ENCODE peak calls at places on chromosome 14, in five cellular contexts. One of them, this sample, is unnamed.

GRCh38 chr14:74949211-74949610 is 6.2 kb downstream of the PGF start:
- DNase-seq in OCI-LY7: no peak
- DNase-seq in activated gamma-delta T cell treated with Interleukin-2 at 50 U/mL for 16 hours: no peak
- DNase-seq in T-helper 2 cell: no peak
- DNase-seq in Kasumi-1: no peak
- DNase-seq in this sample: no peak

GRCh38 chr14:50823051-50823762 is 7.8 kb downstream of the NIN start:
- DNase-seq in OCI-LY7: peak; percentile 71
- DNase-seq in Kasumi-1: no peak
- DNase-seq in T-helper 2 cell: no peak
- DNase-seq in activated gamma-delta T cell treated with Interleukin-2 at 50 U/mL for 16 hours: no peak
- DNase-seq in this sample: no peak

GRCh38 chr14:99200654-99201005 is 71.4 kb downstream of the BCL11B start:
- DNase-seq in Kasumi-1: no peak
- DNase-seq in OCI-LY7: no peak
- DNase-seq in activated gamma-delta T cell treated with Interleukin-2 at 50 U/mL for 16 hours: no peak
- DNase-seq in T-helper 2 cell: no peak
- DNase-seq in this sample: no peak

GRCh38 chr14:68894123-68894522 is 85.0 kb downstream of the ACTN1 start:
- DNase-seq in T-helper 2 cell: no peak
- DNase-seq in Kasumi-1: no peak
- DNase-seq in OCI-LY7: no peak
- DNase-seq in activated gamma-delta T cell treated with Interleukin-2 at 50 U/mL for 16 hours: no peak
- DNase-seq in this sample: no peak

GRCh38 chr14:92556863-92557543 is 43.4 kb downstream of the RIN3 start:
- DNase-seq in Kasumi-1: no peak
- DNase-seq in T-helper 2 cell: no peak
- DNase-seq in activated gamma-delta T cell treated with Interleukin-2 at 50 U/mL for 16 hours: no peak
- DNase-seq in OCI-LY7: no peak
- DNase-seq in this sample: no peak

GRCh38 chr14:66094001-66094727 is 392.0 kb upstream of the CCDC196 start:
- DNase-seq in OCI-LY7: no peak
- DNase-seq in activated gamma-delta T cell treated with Interleukin-2 at 50 U/mL for 16 hours: no peak
- DNase-seq in Kasumi-1: no peak
- DNase-seq in T-helper 2 cell: no peak
- DNase-seq in this sample: no peak

GRCh38 chr14:34650786-34651584 is 21.0 kb upstream of the SNX6 start:
- DNase-seq in OCI-LY7: no peak
- DNase-seq in Kasumi-1: no peak
- DNase-seq in activated gamma-delta T cell treated with Interleukin-2 at 50 U/mL for 16 hours: no peak
- DNase-seq in T-helper 2 cell: no peak
- DNase-seq in this sample: no peak

GRCh38 chr14:73472182-73473114 is 14.1 kb upstream of the NUMB start:
- DNase-seq in Kasumi-1: peak; percentile 81
- DNase-seq in OCI-LY7: peak; percentile 79
- DNase-seq in activated gamma-delta T cell treated with Interleukin-2 at 50 U/mL for 16 hours: no peak
- DNase-seq in T-helper 2 cell: no peak
- DNase-seq in this sample: no peak

GRCh38 chr14:37443461-37443860 is 151.6 kb downstream of the FOXA1 start:
- DNase-seq in activated gamma-delta T cell treated with Interleukin-2 at 50 U/mL for 16 hours: no peak
- DNase-seq in OCI-LY7: no peak
- DNase-seq in T-helper 2 cell: no peak
- DNase-seq in Kasumi-1: no peak
- DNase-seq in this sample: no peak

GRCh38 chr14:75170797-75171196 is 5.6 kb downstream of the TMED10 start:
- DNase-seq in OCI-LY7: no peak
- DNase-seq in Kasumi-1: no peak
- DNase-seq in activated gamma-delta T cell treated with Interleukin-2 at 50 U/mL for 16 hours: no peak
- DNase-seq in T-helper 2 cell: no peak
- DNase-seq in this sample: no peak

GRCh38 chr14:75519826-75520692 is 2.2 kb upstream of the BATF start:
- DNase-seq in activated gamma-delta T cell treated with Interleukin-2 at 50 U/mL for 16 hours: no peak
- DNase-seq in T-helper 2 cell: no peak
- DNase-seq in OCI-LY7: no peak
- DNase-seq in Kasumi-1: no peak
- DNase-seq in this sample: no peak

GRCh38 chr14:45519770-45520169 is 266.8 kb upstream of the MIS18BP1 start:
- DNase-seq in activated gamma-delta T cell treated with Interleukin-2 at 50 U/mL for 16 hours: no peak
- DNase-seq in T-helper 2 cell: no peak
- DNase-seq in Kasumi-1: no peak
- DNase-seq in OCI-LY7: no peak
- DNase-seq in this sample: no peak

GRCh38 chr14:22838631-22839041 is 2.3 kb downstream of the MMP14 start:
- DNase-seq in T-helper 2 cell: no peak
- DNase-seq in OCI-LY7: no peak
- DNase-seq in Kasumi-1: peak; percentile 69
- DNase-seq in activated gamma-delta T cell treated with Interleukin-2 at 50 U/mL for 16 hours: no peak
- DNase-seq in this sample: no peak

GRCh38 chr14:67405771-67406170 is 6.2 kb downstream of the PLEK2 start:
- DNase-seq in activated gamma-delta T cell treated with Interleukin-2 at 50 U/mL for 16 hours: no peak
- DNase-seq in OCI-LY7: no peak
- DNase-seq in T-helper 2 cell: no peak
- DNase-seq in Kasumi-1: no peak
- DNase-seq in this sample: no peak

GRCh38 chr14:90412058-90412457 is 15.2 kb downstream of the CALM1 start:
- DNase-seq in Kasumi-1: no peak
- DNase-seq in T-helper 2 cell: no peak
- DNase-seq in OCI-LY7: no peak
- DNase-seq in activated gamma-delta T cell treated with Interleukin-2 at 50 U/mL for 16 hours: no peak
- DNase-seq in this sample: no peak

GRCh38 chr14:55354500-55354899 is 57.1 kb downstream of the ATG14 start:
- DNase-seq in activated gamma-delta T cell treated with Interleukin-2 at 50 U/mL for 16 hours: peak; percentile 66
- DNase-seq in Kasumi-1: peak; percentile 51
- DNase-seq in T-helper 2 cell: no peak
- DNase-seq in OCI-LY7: peak; percentile 68
- DNase-seq in this sample: no peak

GRCh38 chr14:75886661-75887348 is 95.0 kb downstream of the TGFB3 start:
- DNase-seq in activated gamma-delta T cell treated with Interleukin-2 at 50 U/mL for 16 hours: no peak
- DNase-seq in OCI-LY7: no peak
- DNase-seq in Kasumi-1: no peak
- DNase-seq in T-helper 2 cell: no peak
- DNase-seq in this sample: no peak

GRCh38 chr14:52266782-52267181 is 716 bp upstream of the PTGDR start:
- DNase-seq in activated gamma-delta T cell treated with Interleukin-2 at 50 U/mL for 16 hours: no peak
- DNase-seq in Kasumi-1: no peak
- DNase-seq in T-helper 2 cell: no peak
- DNase-seq in OCI-LY7: no peak
- DNase-seq in this sample: no peak

GRCh38 chr14:52906141-52906601 is 44.7 kb downstream of the FERMT2 start:
- DNase-seq in T-helper 2 cell: no peak
- DNase-seq in activated gamma-delta T cell treated with Interleukin-2 at 50 U/mL for 16 hours: no peak
- DNase-seq in OCI-LY7: no peak
- DNase-seq in Kasumi-1: no peak
- DNase-seq in this sample: no peak

GRCh38 chr14:59305836-59306555 is 117.5 kb downstream of the DAAM1 start:
- DNase-seq in T-helper 2 cell: no peak
- DNase-seq in Kasumi-1: no peak
- DNase-seq in OCI-LY7: no peak
- DNase-seq in activated gamma-delta T cell treated with Interleukin-2 at 50 U/mL for 16 hours: no peak
- DNase-seq in this sample: no peak

GRCh38 chr14:96304956-96305355 is 48.9 kb downstream of the BDKRB1 start:
- DNase-seq in T-helper 2 cell: no peak
- DNase-seq in Kasumi-1: no peak
- DNase-seq in OCI-LY7: no peak
- DNase-seq in activated gamma-delta T cell treated with Interleukin-2 at 50 U/mL for 16 hours: no peak
- DNase-seq in this sample: no peak